ENCODE peak calls at places on chromosomes 11 and 22, in seven cellular contexts. S is nephron progenitor cell, J is Calu3, I is ELF-1, R is gastrocnemius medialis, B is fibroblast of lung, O is substantia nigra. G is an unnamed sample.

GRCh38 chr11:114232400-114233070 is 63.7 kb upstream of the NNMT start:
- DNase-seq in S (peak), J (no peak), I (peak), R (no peak), B (no peak), O (no peak), G (no peak)

GRCh38 chr11:94493146-94493442 is 550 bp downstream of the MRE11 start:
- DNase-seq in S (no peak), J (no peak), I (no peak), R (no peak), B (no peak), O (no peak), G (no peak)

GRCh38 chr22:38504731-38505594 is 1.1 kb downstream of the DDX17 start:
- DNase-seq in S (peak), J (peak), I (peak), R (peak), B (peak), O (no peak), G (no peak)

GRCh38 chr11:14972581-14973490 is 685 bp upstream of the CALCA start:
- DNase-seq in S (peak), J (no peak), I (no peak), R (no peak), B (no peak), O (no peak), G (no peak)

GRCh38 chr22:19610518-19611253 is 86.5 kb upstream of the CLDN5 start:
- DNase-seq in S (no peak), J (no peak), I (no peak), R (no peak), B (no peak), O (no peak), G (no peak)

GRCh38 chr22:38970548-38970947 is 11.6 kb upstream of the APOBEC3B start:
- DNase-seq in S (no peak), J (no peak), I (no peak), R (no peak), B (no peak), O (no peak), G (no peak)

GRCh38 chr11:47616726-47617416 is 22.7 kb upstream of the C1QTNF4 start:
- DNase-seq in S (peak), J (peak), I (peak), R (peak), B (peak), O (no peak), G (peak)

GRCh38 chr22:36022697-36023096 is 5.9 kb downstream of the RBFOX2 start:
- DNase-seq in S (no peak), J (no peak), I (no peak), R (no peak), B (no peak), O (no peak), G (no peak)

GRCh38 chr11:74462009-74462408 is 5.3 kb downstream of the KCNE3 start:
- DNase-seq in S (no peak), J (peak), I (peak), R (peak), B (peak), O (no peak), G (no peak)

GRCh38 chr11:41457216-41458014 is 2.0 kb downstream of the LRRC4C start:
- DNase-seq in S (no peak), J (no peak), I (no peak), R (no peak), B (no peak), O (no peak), G (no peak)

GRCh38 chr22:48957987-48958321 is 869.7 kb downstream of the BRD1 start:
- DNase-seq in S (no peak), J (no peak), I (no peak), R (no peak), B (no peak), O (no peak), G (no peak)

GRCh38 chr11:65794570-65795510 is 8.0 kb downstream of the OVOL1 start:
- DNase-seq in S (no peak), J (no peak), I (no peak), R (no peak), B (no peak), O (no peak), G (no peak)

GRCh38 chr11:29300441-29300840 is 716.4 kb downstream of the KCNA4 start:
- DNase-seq in S (no peak), J (no peak), I (no peak), R (no peak), B (peak), O (no peak), G (no peak)

G was measured in 8988T.